ENCODE peak calls at places on chromosome 17, in seven cellular contexts. One of them, this sample, is unnamed.

GRCh38 chr17:63838586-63839184 is 3.8 kb downstream of the SMARCD2 start:
- DNase-seq in stimulated activated CD4-positive, alpha-beta T cell treated with anti-CD3 and anti-CD28 coated beads, TNF-alpha, amount 100 ng/mL, for 24 hours: no peak
- DNase-seq in activated CD8-positive, alpha-beta T cell treated with anti-CD3 and anti-CD28 coated beads for 36 hours: no peak
- DNase-seq in choroid plexus epithelial cell: peak
- DNase-seq in endothelial cell of umbilical vein: no peak
- DNase-seq in AG08396: peak
- DNase-seq in activated CD4-positive, alpha-beta T cell treated with anti-CD3 and anti-CD28 coated beads, Interleukin-2, amount 50 U/mL, for 1 hour: no peak
- DNase-seq in this sample: no peak

GRCh38 chr17:70677783-70678647 is 508.7 kb downstream of the KCNJ2 start:
- DNase-seq in endothelial cell of umbilical vein: no peak
- DNase-seq in stimulated activated CD4-positive, alpha-beta T cell treated with anti-CD3 and anti-CD28 coated beads, TNF-alpha, amount 100 ng/mL, for 24 hours: no peak
- DNase-seq in activated CD4-positive, alpha-beta T cell treated with anti-CD3 and anti-CD28 coated beads, Interleukin-2, amount 50 U/mL, for 1 hour: no peak
- DNase-seq in activated CD8-positive, alpha-beta T cell treated with anti-CD3 and anti-CD28 coated beads for 36 hours: no peak
- DNase-seq in choroid plexus epithelial cell: peak
- DNase-seq in AG08396: no peak
- DNase-seq in this sample: no peak

GRCh38 chr17:8797621-8798175 is 1.5 kb downstream of the MFSD6L start:
- DNase-seq in stimulated activated CD4-positive, alpha-beta T cell treated with anti-CD3 and anti-CD28 coated beads, TNF-alpha, amount 100 ng/mL, for 24 hours: no peak
- DNase-seq in activated CD4-positive, alpha-beta T cell treated with anti-CD3 and anti-CD28 coated beads, Interleukin-2, amount 50 U/mL, for 1 hour: no peak
- DNase-seq in choroid plexus epithelial cell: no peak
- DNase-seq in AG08396: no peak
- DNase-seq in activated CD8-positive, alpha-beta T cell treated with anti-CD3 and anti-CD28 coated beads for 36 hours: no peak
- DNase-seq in endothelial cell of umbilical vein: no peak
- DNase-seq in this sample: peak

GRCh38 chr17:5516060-5516792 is 29.9 kb downstream of the MIS12 start:
- DNase-seq in activated CD4-positive, alpha-beta T cell treated with anti-CD3 and anti-CD28 coated beads, Interleukin-2, amount 50 U/mL, for 1 hour: no peak
- DNase-seq in stimulated activated CD4-positive, alpha-beta T cell treated with anti-CD3 and anti-CD28 coated beads, TNF-alpha, amount 100 ng/mL, for 24 hours: no peak
- DNase-seq in AG08396: peak
- DNase-seq in endothelial cell of umbilical vein: peak
- DNase-seq in activated CD8-positive, alpha-beta T cell treated with anti-CD3 and anti-CD28 coated beads for 36 hours: no peak
- DNase-seq in choroid plexus epithelial cell: peak
- DNase-seq in this sample: no peak

GRCh38 chr17:40607641-40608040 is 40.0 kb downstream of the SMARCE1 start:
- DNase-seq in activated CD8-positive, alpha-beta T cell treated with anti-CD3 and anti-CD28 coated beads for 36 hours: peak
- DNase-seq in stimulated activated CD4-positive, alpha-beta T cell treated with anti-CD3 and anti-CD28 coated beads, TNF-alpha, amount 100 ng/mL, for 24 hours: no peak
- DNase-seq in AG08396: no peak
- DNase-seq in choroid plexus epithelial cell: no peak
- DNase-seq in activated CD4-positive, alpha-beta T cell treated with anti-CD3 and anti-CD28 coated beads, Interleukin-2, amount 50 U/mL, for 1 hour: peak
- DNase-seq in endothelial cell of umbilical vein: no peak
- DNase-seq in this sample: no peak

GRCh38 chr17:63579633-63580032 is 21.1 kb upstream of the TACO1 start:
- DNase-seq in activated CD4-positive, alpha-beta T cell treated with anti-CD3 and anti-CD28 coated beads, Interleukin-2, amount 50 U/mL, for 1 hour: no peak
- DNase-seq in stimulated activated CD4-positive, alpha-beta T cell treated with anti-CD3 and anti-CD28 coated beads, TNF-alpha, amount 100 ng/mL, for 24 hours: no peak
- DNase-seq in activated CD8-positive, alpha-beta T cell treated with anti-CD3 and anti-CD28 coated beads for 36 hours: no peak
- DNase-seq in AG08396: no peak
- DNase-seq in endothelial cell of umbilical vein: peak
- DNase-seq in choroid plexus epithelial cell: peak
- DNase-seq in this sample: no peak

GRCh38 chr17:55741353-55741700 is 9.5 kb upstream of the PCTP start:
- DNase-seq in activated CD4-positive, alpha-beta T cell treated with anti-CD3 and anti-CD28 coated beads, Interleukin-2, amount 50 U/mL, for 1 hour: no peak
- DNase-seq in AG08396: no peak
- DNase-seq in endothelial cell of umbilical vein: no peak
- DNase-seq in stimulated activated CD4-positive, alpha-beta T cell treated with anti-CD3 and anti-CD28 coated beads, TNF-alpha, amount 100 ng/mL, for 24 hours: no peak
- DNase-seq in activated CD8-positive, alpha-beta T cell treated with anti-CD3 and anti-CD28 coated beads for 36 hours: no peak
- DNase-seq in choroid plexus epithelial cell: no peak
- DNase-seq in this sample: no peak

GRCh38 chr17:75850928-75851692 is 4.0 kb downstream of the WBP2 start:
- DNase-seq in activated CD8-positive, alpha-beta T cell treated with anti-CD3 and anti-CD28 coated beads for 36 hours: no peak
- DNase-seq in stimulated activated CD4-positive, alpha-beta T cell treated with anti-CD3 and anti-CD28 coated beads, TNF-alpha, amount 100 ng/mL, for 24 hours: no peak
- DNase-seq in endothelial cell of umbilical vein: no peak
- DNase-seq in AG08396: no peak
- DNase-seq in activated CD4-positive, alpha-beta T cell treated with anti-CD3 and anti-CD28 coated beads, Interleukin-2, amount 50 U/mL, for 1 hour: no peak
- DNase-seq in choroid plexus epithelial cell: peak
- DNase-seq in this sample: no peak

GRCh38 chr17:52383493-52384100 is 225.1 kb upstream of the CA10 start:
- DNase-seq in AG08396: no peak
- DNase-seq in activated CD4-positive, alpha-beta T cell treated with anti-CD3 and anti-CD28 coated beads, Interleukin-2, amount 50 U/mL, for 1 hour: no peak
- DNase-seq in choroid plexus epithelial cell: peak
- DNase-seq in activated CD8-positive, alpha-beta T cell treated with anti-CD3 and anti-CD28 coated beads for 36 hours: peak
- DNase-seq in stimulated activated CD4-positive, alpha-beta T cell treated with anti-CD3 and anti-CD28 coated beads, TNF-alpha, amount 100 ng/mL, for 24 hours: no peak
- DNase-seq in endothelial cell of umbilical vein: peak
- DNase-seq in this sample: no peak

GRCh38 chr17:82790391-82790790 is 38.5 kb downstream of the TBCD start:
- DNase-seq in AG08396: no peak
- DNase-seq in activated CD8-positive, alpha-beta T cell treated with anti-CD3 and anti-CD28 coated beads for 36 hours: no peak
- DNase-seq in choroid plexus epithelial cell: no peak
- DNase-seq in stimulated activated CD4-positive, alpha-beta T cell treated with anti-CD3 and anti-CD28 coated beads, TNF-alpha, amount 100 ng/mL, for 24 hours: no peak
- DNase-seq in activated CD4-positive, alpha-beta T cell treated with anti-CD3 and anti-CD28 coated beads, Interleukin-2, amount 50 U/mL, for 1 hour: no peak
- DNase-seq in endothelial cell of umbilical vein: no peak
- DNase-seq in this sample: no peak

GRCh38 chr17:77528516-77529327 is 388.0 kb downstream of the SEC14L1 start:
- DNase-seq in AG08396: no peak
- DNase-seq in choroid plexus epithelial cell: no peak
- DNase-seq in activated CD8-positive, alpha-beta T cell treated with anti-CD3 and anti-CD28 coated beads for 36 hours: peak
- DNase-seq in stimulated activated CD4-positive, alpha-beta T cell treated with anti-CD3 and anti-CD28 coated beads, TNF-alpha, amount 100 ng/mL, for 24 hours: peak
- DNase-seq in activated CD4-positive, alpha-beta T cell treated with anti-CD3 and anti-CD28 coated beads, Interleukin-2, amount 50 U/mL, for 1 hour: peak
- DNase-seq in endothelial cell of umbilical vein: no peak
- DNase-seq in this sample: no peak

This sample was measured in stimulated activated effector memory CD8-positive, alpha-beta T cell treated with anti-CD3 and anti-CD28 coated beads, Interleukin-12 subunit alpha, Interleukin-12 subunit beta, amount 100 ng/mL, for 72 hours.